ENCODE peak calls at places on chromosomes 16 and 17, in seven cellular contexts. P, Q, L, F, S, R and I are unnamed samples.

GRCh38 chr17:44314524-44314868 is 6.1 kb downstream of the RUNDC3A start:
- DNase-seq in P (no peak), Q (no peak), L (no peak), F (no peak), S (no peak), R (no peak), I (no peak)

GRCh38 chr16:81424761-81425160 is 19.8 kb upstream of the CMIP start:
- DNase-seq in P (no peak), Q (no peak), L (no peak), F (no peak), S (peak), R (no peak), I (no peak)

GRCh38 chr16:851871-852270 is 51.3 kb upstream of the GNG13 start:
- DNase-seq in P (no peak), Q (no peak), L (no peak), F (no peak), S (no peak), R (no peak), I (no peak)

GRCh38 chr16:87463722-87464690 is 28.8 kb downstream of the ZCCHC14 start:
- DNase-seq in P (no peak), Q (peak), L (no peak), F (peak), S (peak), R (peak), I (no peak)

GRCh38 chr16:58551496-58551895 is 36.2 kb downstream of the SETD6 start:
- DNase-seq in P (no peak), Q (peak), L (no peak), F (peak), S (no peak), R (no peak), I (no peak)

GRCh38 chr16:2026461-2027023 is at the start of gene NHERF2:
- DNase-seq in P (peak), Q (peak), L (no peak), F (peak), S (no peak), R (peak), I (no peak)

GRCh38 chr17:29826045-29826692 is 103.9 kb downstream of the SSH2 start:
- DNase-seq in P (no peak), Q (no peak), L (no peak), F (no peak), S (no peak), R (no peak), I (no peak)

GRCh38 chr16:69595127-69596036 is 29.6 kb downstream of the NFAT5 start:
- DNase-seq in P (no peak), Q (no peak), L (no peak), F (no peak), S (peak), R (no peak), I (no peak)

GRCh38 chr17:68820825-68821481 is 134.2 kb downstream of the ABCA8 start:
- DNase-seq in P (peak), Q (no peak), L (no peak), F (no peak), S (no peak), R (no peak), I (no peak)

GRCh38 chr17:2982854-2983636 is 80.4 kb downstream of the OR1D5 start:
- DNase-seq in P (no peak), Q (peak), L (peak), F (peak), S (peak), R (peak), I (no peak)

GRCh38 chr17:82033359-82034085 is 2.0 kb downstream of the RAC3 start:
- DNase-seq in P (no peak), Q (no peak), L (no peak), F (no peak), S (no peak), R (no peak), I (no peak)
- H3K27ac ChIP-seq in P (no peak), Q (no peak), L (no peak), F (no peak), S (no peak), R (no peak), I (no peak)

GRCh38 chr17:63974594-63975192 is 2.0 kb upstream of the SCN4A start:
- DNase-seq in P (no peak), Q (no peak), L (no peak), F (no peak), S (peak), R (no peak), I (no peak)
- H3K27ac ChIP-seq in P (no peak), Q (no peak), L (no peak), F (no peak), S (no peak), R (no peak), I (no peak)

GRCh38 chr17:66523378-66524174 is 221.2 kb downstream of the PRKCA start:
- DNase-seq in P (no peak), Q (no peak), L (no peak), F (no peak), S (peak), R (peak), I (no peak)
- H3K27ac ChIP-seq in P (no peak), Q (no peak), L (peak), F (no peak), S (peak), R (peak), I (no peak)

DNA sequence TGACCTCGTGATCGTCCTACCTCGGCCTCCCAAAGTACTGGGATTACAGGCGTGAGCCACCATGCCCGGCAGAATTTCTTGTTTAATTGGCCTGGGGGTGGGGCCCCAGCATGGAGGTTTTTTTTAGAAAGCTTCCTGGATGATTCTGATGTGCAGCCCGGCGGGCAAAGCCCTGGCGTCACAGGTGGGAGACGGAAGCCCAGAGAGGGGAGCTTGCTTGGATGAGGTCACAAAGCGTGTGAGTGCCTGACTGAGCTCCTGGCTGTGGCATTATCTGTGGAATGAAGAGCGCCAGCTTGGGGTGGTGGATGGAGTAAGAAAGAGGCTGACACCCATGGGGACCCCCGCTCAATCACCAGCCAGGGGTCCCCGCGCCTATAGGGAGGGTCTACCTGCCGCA is 4.1 kb downstream of the VASN start:
- DNase-seq in P (no peak), Q (no peak), L (no peak), F (no peak), S (no peak), R (no peak), I (no peak)
- H3K27ac ChIP-seq in P (no peak), Q (peak), L (peak), F (peak), S (peak), R (peak), I (no peak)

GRCh38 chr17:38881600-38882191 is 11.8 kb downstream of the LASP1 start:
- DNase-seq in P (peak), Q (peak), L (no peak), F (peak), S (peak), R (peak), I (peak)

GRCh38 chr17:38885728-38886642 is 16.1 kb downstream of the LASP1 start:
- DNase-seq in P (peak), Q (no peak), L (peak), F (no peak), S (peak), R (no peak), I (no peak)

GRCh38 chr17:38886643-38887010 is 16.8 kb downstream of the LASP1 start:
- DNase-seq in P (no peak), Q (no peak), L (no peak), F (no peak), S (no peak), R (peak), I (no peak)

GRCh38 chr17:38885044-38885727 is 15.3 kb downstream of the LASP1 start:
- DNase-seq in P (no peak), Q (no peak), L (no peak), F (no peak), S (no peak), R (peak), I (no peak)

DNA sequence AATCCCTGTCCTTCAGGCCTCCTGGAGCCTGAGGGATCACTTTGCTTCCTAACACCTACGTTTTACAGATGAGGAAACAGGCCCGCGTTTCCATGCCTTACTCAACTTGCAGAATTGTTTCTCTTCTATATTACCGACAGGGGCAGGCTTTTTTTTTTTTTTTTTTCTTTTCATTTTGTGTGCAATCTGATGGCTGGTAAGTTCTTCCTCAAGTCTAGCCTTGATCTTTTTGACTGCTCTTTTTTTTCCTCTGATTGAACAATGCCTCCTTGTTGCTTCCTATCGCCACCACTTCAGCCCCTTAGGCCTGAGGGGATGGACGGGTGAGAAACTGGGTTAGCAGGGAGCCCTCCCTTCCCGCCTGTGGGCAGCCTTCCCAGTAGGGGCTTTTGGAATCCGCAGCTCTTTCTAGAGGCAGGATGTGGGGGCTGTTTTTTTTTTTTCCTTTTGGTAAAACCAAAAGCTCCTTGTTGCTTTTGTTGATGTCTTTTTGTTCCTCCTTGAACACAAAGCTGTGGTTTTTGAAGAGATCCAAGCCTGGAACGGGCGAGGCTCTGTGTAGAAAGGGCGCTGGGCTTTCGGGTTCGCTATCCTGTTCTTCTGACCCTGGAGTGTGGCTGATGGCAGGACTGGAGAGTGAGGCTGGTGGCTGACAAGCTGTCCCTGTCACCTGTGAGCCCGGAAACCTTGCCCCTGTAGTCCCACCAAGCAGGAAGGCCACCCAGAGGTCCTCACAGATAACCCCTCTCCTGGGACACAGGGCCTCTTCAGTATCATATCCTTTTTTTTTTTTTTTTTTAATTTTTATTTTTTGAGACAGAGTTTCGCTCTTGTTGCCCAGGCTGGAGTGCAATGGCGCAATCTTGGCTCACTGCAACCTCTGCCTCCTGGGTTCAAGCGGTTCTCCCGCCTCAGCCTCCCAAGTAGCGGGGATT is 14.0 kb downstream of the LASP1 start:
- DNase-seq in P (no peak), Q (peak), L (no peak), F (peak), S (no peak), R (no peak), I (no peak)
- H3K27ac ChIP-seq in P (no peak), Q (peak), L (peak), F (peak), S (peak), R (peak), I (no peak)

DNA sequence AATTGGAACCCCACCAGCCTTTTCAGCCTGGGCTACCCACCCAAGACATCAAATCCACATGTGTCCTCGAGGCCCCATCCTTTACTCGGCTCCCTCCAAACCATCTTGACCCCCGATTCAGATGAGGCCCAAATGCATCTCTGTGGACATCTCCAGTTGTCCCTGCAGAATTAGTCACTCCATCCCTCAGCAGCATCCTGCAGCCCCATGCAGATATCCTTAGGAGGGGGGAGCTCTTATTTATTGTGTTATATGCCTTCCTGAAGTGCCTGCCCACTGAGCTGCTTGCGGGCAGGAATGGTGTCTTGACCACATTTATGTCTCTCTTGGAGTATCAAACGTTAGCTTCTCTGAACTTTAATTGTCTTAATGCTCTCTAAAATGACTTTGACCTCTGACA is 15.6 kb downstream of the CDK5RAP3 start:
- DNase-seq in P (no peak), Q (no peak), L (no peak), F (no peak), S (no peak), R (no peak), I (no peak)
- H3K27ac ChIP-seq in P (no peak), Q (no peak), L (no peak), F (no peak), S (no peak), R (no peak), I (no peak)

GRCh38 chr17:64185101-64185500 is 55.2 kb upstream of the ERN1 start:
- DNase-seq in P (no peak), Q (no peak), L (no peak), F (no peak), S (no peak), R (no peak), I (no peak)
- H3K27ac ChIP-seq in P (no peak), Q (no peak), L (no peak), F (no peak), S (no peak), R (peak), I (no peak)

GRCh38 chr17:28501421-28502284 is 4.5 kb upstream of the FOXN1 start:
- DNase-seq in P (no peak), Q (no peak), L (no peak), F (no peak), S (no peak), R (no peak), I (no peak)
- H3K27ac ChIP-seq in P (no peak), Q (no peak), L (no peak), F (no peak), S (no peak), R (no peak), I (no peak)

DNA sequence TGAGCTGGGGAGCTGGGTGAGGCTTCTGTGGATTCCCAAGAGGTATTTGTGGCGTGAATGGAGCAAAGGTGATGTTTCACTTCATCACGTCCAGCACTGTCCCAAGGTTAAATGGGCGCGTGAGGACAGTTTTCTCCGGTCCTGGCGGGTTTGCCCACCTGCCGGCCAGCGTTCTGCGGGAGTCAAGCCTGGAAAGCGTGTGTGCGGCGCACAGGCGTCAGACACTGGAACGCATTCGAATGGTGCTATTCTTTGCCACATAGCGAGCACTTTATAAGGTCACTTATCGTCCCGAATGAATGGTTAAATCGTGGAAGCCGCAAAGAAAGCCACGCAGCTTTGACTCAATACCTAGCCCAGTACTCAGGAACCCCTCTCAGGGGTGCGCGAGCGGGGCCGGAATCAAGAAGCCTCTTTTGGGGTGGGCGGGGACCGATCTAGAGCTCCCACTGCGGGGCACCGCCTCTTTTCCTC is 446 bp upstream of the PSMD11 start:
- DNase-seq in P (no peak), Q (no peak), L (peak), F (no peak), S (no peak), R (no peak), I (no peak)
- H3K27ac ChIP-seq in P (no peak), Q (no peak), L (no peak), F (no peak), S (no peak), R (peak), I (no peak)